ENCODE peak calls at places on chromosomes 6 and 20, in eight cellular contexts. Y is endothelial cell; B is activated gamma-delta T cell treated with Interleukin-2 at 50 U/mL for 16 hours; H is nephron progenitor cell; N is GM23338; O is CD4-positive, alpha-beta memory T cell; Z is ACHN; D is A673. I is an unnamed sample.

GRCh38 chr20:58697201-58697866 is 4.7 kb downstream of the NPEPL1 start:
- DNase-seq in B (no peak), N (no peak), O (no peak), D (no peak), Z (no peak), H (no peak), Y (no peak), I (no peak)

GRCh38 chr6:137403855-137404254 is 90.3 kb downstream of the OLIG3 start:
- DNase-seq in H (no peak), O (no peak), Y (no peak), B (no peak), D (no peak), Z (no peak), N (no peak), I (no peak)

GRCh38 chr20:53990768-53991472 is 79.5 kb downstream of the BCAS1 start:
- DNase-seq in Y (no peak), D (no peak), H (no peak), B (no peak), O (no peak), Z (no peak), N (no peak), I (no peak)

GRCh38 chr6:85354761-85355618 is 94.9 kb upstream of the NT5E start:
- DNase-seq in H (peak), N (peak), Z (peak), O (peak), B (peak), D (peak), Y (peak), I (peak)

GRCh38 chr20:63626424-63627128 is at the start of gene GMEB2:
- DNase-seq in H (peak), B (peak), Y (peak), Z (no peak), D (peak), N (peak), O (no peak), I (no peak)

GRCh38 chr6:47478233-47479155 is 905 bp downstream of the CD2AP start:
- DNase-seq in N (peak), O (no peak), Z (peak), D (peak), H (no peak), Y (peak), B (no peak), I (no peak)

GRCh38 chr6:93792751-93793150 is 373.4 kb upstream of the EPHA7 start:
- DNase-seq in Y (no peak), Z (no peak), D (no peak), B (no peak), O (no peak), N (no peak), H (no peak), I (no peak)

GRCh38 chr6:137269803-137270202 is 50.6 kb upstream of the IFNGR1 start:
- DNase-seq in Y (no peak), H (no peak), B (no peak), D (no peak), N (no peak), Z (no peak), O (no peak), I (no peak)

GRCh38 chr6:109033655-109034054 is 61.0 kb downstream of the SESN1 start:
- DNase-seq in N (no peak), D (no peak), B (no peak), Y (no peak), Z (no peak), O (no peak), H (no peak), I (no peak)